ENCODE peak calls at places on chromosomes 13 and 19, in four cellular contexts. One of them, this sample, is unnamed.

GRCh38 chr13:48502601-48503319 is 30.1 kb downstream of the RCBTB2 start:
- DNase-seq in body of pancreas: no peak
- DNase-seq in mammary epithelial cell: no peak
- DNase-seq in psoas muscle: no peak
- DNase-seq in this sample: no peak

GRCh38 chr19:16559896-16560295 is 12.3 kb downstream of the SLC35E1 start:
- DNase-seq in psoas muscle: no peak
- DNase-seq in mammary epithelial cell: no peak
- DNase-seq in body of pancreas: no peak
- DNase-seq in this sample: no peak

GRCh38 chr13:92984151-92984550 is 242.5 kb upstream of the GPC6 start:
- DNase-seq in psoas muscle: no peak
- DNase-seq in mammary epithelial cell: no peak
- DNase-seq in body of pancreas: no peak
- DNase-seq in this sample: no peak

GRCh38 chr13:22027561-22027960 is 356.7 kb downstream of the FGF9 start:
- DNase-seq in body of pancreas: no peak
- DNase-seq in mammary epithelial cell: no peak
- DNase-seq in psoas muscle: no peak
- DNase-seq in this sample: no peak

GRCh38 chr19:35991731-35992450 is 3.1 kb upstream of the SDHAF1 start:
- DNase-seq in body of pancreas: no peak
- DNase-seq in psoas muscle: no peak
- DNase-seq in mammary epithelial cell: peak; percentile 24
- DNase-seq in this sample: no peak

GRCh38 chr19:3413796-3414327 is 47.5 kb downstream of the NFIC start:
- DNase-seq in psoas muscle: peak; percentile 53
- DNase-seq in body of pancreas: no peak
- DNase-seq in mammary epithelial cell: no peak
- DNase-seq in this sample: no peak

GRCh38 chr19:42114412-42114811 is 17.8 kb downstream of the POU2F2 start:
- DNase-seq in psoas muscle: peak; percentile 39
- DNase-seq in mammary epithelial cell: no peak
- DNase-seq in body of pancreas: peak; percentile 71
- DNase-seq in this sample: no peak

GRCh38 chr13:29754486-29754806 is 96.0 kb downstream of the UBL3 start:
- DNase-seq in psoas muscle: no peak
- DNase-seq in body of pancreas: no peak
- DNase-seq in mammary epithelial cell: no peak
- DNase-seq in this sample: no peak

GRCh38 chr19:50419580-50420035 is 870 bp downstream of the SPIB start:
- DNase-seq in psoas muscle: peak; percentile 46
- DNase-seq in body of pancreas: no peak
- DNase-seq in mammary epithelial cell: no peak
- DNase-seq in this sample: no peak

GRCh38 chr19:31268751-31269150 is 80.5 kb downstream of the TSHZ3 start:
- DNase-seq in body of pancreas: no peak
- DNase-seq in mammary epithelial cell: no peak
- DNase-seq in psoas muscle: no peak
- DNase-seq in this sample: no peak

GRCh38 chr19:16751701-16752100 is 32.1 kb downstream of the NWD1 start:
- DNase-seq in psoas muscle: no peak
- DNase-seq in body of pancreas: no peak
- DNase-seq in mammary epithelial cell: no peak
- DNase-seq in this sample: no peak

GRCh38 chr13:110359840-110360301 is 52.8 kb downstream of the COL4A2 start:
- DNase-seq in mammary epithelial cell: no peak
- DNase-seq in body of pancreas: no peak
- DNase-seq in psoas muscle: no peak
- DNase-seq in this sample: no peak

GRCh38 chr13:110757296-110757695 is 43.8 kb downstream of the ING1 start:
- DNase-seq in mammary epithelial cell: no peak
- DNase-seq in psoas muscle: no peak
- DNase-seq in body of pancreas: no peak
- DNase-seq in this sample: no peak

GRCh38 chr19:17075860-17076538 is 422 bp downstream of the MYO9B start:
- DNase-seq in psoas muscle: peak; percentile 70
- DNase-seq in mammary epithelial cell: peak; percentile 13
- DNase-seq in body of pancreas: peak; percentile 37
- DNase-seq in this sample: no peak

GRCh38 chr19:40702337-40703012 is 12.0 kb upstream of the NUMBL start:
- DNase-seq in psoas muscle: no peak
- DNase-seq in mammary epithelial cell: no peak
- DNase-seq in body of pancreas: peak; percentile 51
- DNase-seq in this sample: no peak
- TF ChIP-seq CTCF in psoas muscle: no peak
- TF ChIP-seq CTCF in mammary epithelial cell: peak; percentile 24
- TF ChIP-seq CTCF in body of pancreas: no peak
- TF ChIP-seq CTCF in this sample: no peak

GRCh38 chr19:13847033-13847899 is 29.7 kb upstream of the NANOS3 start:
- DNase-seq in psoas muscle: peak; percentile 98
- DNase-seq in mammary epithelial cell: peak; percentile 89
- DNase-seq in body of pancreas: peak; percentile 96
- DNase-seq in this sample: peak; percentile 97
- H3K4me1 ChIP-seq in psoas muscle: peaks cover 59% of the 10 kb centered on the region
- H3K4me1 ChIP-seq in mammary epithelial cell: peaks cover 66% of the 10 kb centered on the region
- H3K4me1 ChIP-seq in body of pancreas: peaks cover 69% of the 10 kb centered on the region
- H3K4me1 ChIP-seq in this sample: peaks cover 87% of the 10 kb centered on the region

DNA sequence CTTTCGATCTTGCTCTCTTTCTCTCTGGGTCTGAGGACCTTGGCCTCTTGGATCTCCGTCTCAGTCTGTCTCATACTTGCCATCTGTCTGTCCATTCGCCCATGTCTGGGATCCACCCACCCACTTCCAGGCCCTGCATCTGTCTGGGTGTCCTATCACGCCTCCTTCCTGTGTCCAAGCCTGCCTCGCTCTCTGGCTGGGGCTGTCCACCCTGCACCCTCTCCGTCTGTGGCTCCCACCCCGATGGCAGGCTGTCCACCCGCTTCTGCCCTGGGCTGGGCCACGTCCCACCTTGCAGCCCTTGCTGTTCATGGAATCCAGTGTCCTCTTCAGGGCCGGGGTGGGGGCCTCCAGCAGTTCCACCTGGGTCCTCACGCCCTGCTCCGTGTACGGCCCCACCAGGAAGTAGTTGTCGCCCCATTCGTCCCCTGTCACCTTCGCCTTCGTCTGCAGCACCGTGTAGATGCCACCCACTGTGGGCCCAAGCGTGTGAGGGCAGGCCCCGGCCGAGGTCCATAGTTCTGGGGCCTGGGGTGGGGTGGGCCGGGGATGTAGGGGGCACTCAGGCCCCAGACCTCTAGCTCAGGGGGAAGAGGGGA is 2.0 kb downstream of the GYS1 start:
- DNase-seq in mammary epithelial cell: no peak
- DNase-seq in body of pancreas: no peak
- DNase-seq in psoas muscle: no peak
- DNase-seq in this sample: no peak
- H3K27ac ChIP-seq in mammary epithelial cell: no peak overlapping the region
- H3K27ac ChIP-seq in body of pancreas: no peak overlapping the region
- H3K27ac ChIP-seq in psoas muscle: peak overlapping the region; percentile 90
- H3K27ac ChIP-seq in this sample: peak overlapping the region; percentile 99

GRCh38 chr13:27783111-27783510 is 9.2 kb upstream of the GSX1 start:
- DNase-seq in mammary epithelial cell: no peak
- DNase-seq in psoas muscle: no peak
- DNase-seq in body of pancreas: peak; percentile 8
- DNase-seq in this sample: no peak
- TF ChIP-seq CTCF in mammary epithelial cell: peak; percentile 68
- TF ChIP-seq CTCF in psoas muscle: peak; percentile 4
- TF ChIP-seq CTCF in body of pancreas: no peak
- TF ChIP-seq CTCF in this sample: no peak

DNA sequence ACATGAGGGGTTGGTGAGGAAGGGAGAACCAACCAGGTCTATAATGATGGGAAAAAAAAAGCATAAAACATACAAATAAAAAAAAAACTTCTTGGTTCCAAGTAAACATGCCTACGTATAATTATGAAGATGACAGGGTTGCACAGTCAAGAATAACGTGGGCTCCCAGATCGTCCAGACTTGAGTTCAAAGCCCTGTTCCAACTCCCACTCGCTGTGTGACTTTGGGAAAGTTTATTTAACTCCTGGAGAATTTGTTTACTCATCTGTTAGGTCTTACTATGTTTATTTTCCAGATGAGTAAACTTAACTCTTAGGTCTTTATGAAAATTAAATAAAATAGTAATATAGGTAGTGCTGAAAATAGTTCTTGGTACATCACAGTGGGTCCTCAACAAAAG is 13.8 kb downstream of the STARD13 start:
- DNase-seq in body of pancreas: no peak
- DNase-seq in mammary epithelial cell: no peak
- DNase-seq in psoas muscle: no peak
- DNase-seq in this sample: no peak
- H3K4me1 ChIP-seq in body of pancreas: peaks cover 89% of the 10 kb centered on the region
- H3K4me1 ChIP-seq in mammary epithelial cell: peaks cover 14% of the 10 kb centered on the region
- H3K4me1 ChIP-seq in psoas muscle: peaks cover 18% of the 10 kb centered on the region
- H3K4me1 ChIP-seq in this sample: peaks cover 49% of the 10 kb centered on the region

GRCh38 chr19:33809960-33810359 is 13.3 kb downstream of the KCTD15 start:
- DNase-seq in psoas muscle: peak; percentile 39
- DNase-seq in mammary epithelial cell: no peak
- DNase-seq in body of pancreas: no peak
- DNase-seq in this sample: no peak
- H3K27ac ChIP-seq in psoas muscle: no peak overlapping the region
- H3K27ac ChIP-seq in mammary epithelial cell: no peak overlapping the region
- H3K27ac ChIP-seq in body of pancreas: no peak overlapping the region
- H3K27ac ChIP-seq in this sample: no peak overlapping the region